ENCODE peak calls at places on chromosome 13, in five cellular contexts. C, T, V, S and Z are unnamed samples.

GRCh38 chr13:38090913-38091312 is 221.3 kb upstream of the TRPC4 start:
- DNase-seq in S (no peak), C (no peak), T (no peak), V (no peak), Z (no peak)

GRCh38 chr13:23551213-23552008 is 18.8 kb upstream of the TNFRSF19 start:
- DNase-seq in C (peak; percentile 63), T (no peak), S (no peak), V (no peak), Z (no peak)

GRCh38 chr13:70170689-70171088 is 62.4 kb upstream of the KLHL1 start:
- DNase-seq in S (no peak), C (no peak), T (no peak), V (no peak), Z (no peak)

GRCh38 chr13:111875922-111876321 is 191.0 kb upstream of the SOX1 start:
- DNase-seq in T (no peak), S (no peak), C (no peak), V (no peak), Z (no peak)

GRCh38 chr13:58087566-58087965 is 456.0 kb downstream of the PCDH17 start:
- DNase-seq in T (no peak), S (no peak), V (no peak), C (no peak), Z (no peak)

GRCh38 chr13:80040219-80040976 is 300.5 kb downstream of the SPRY2 start:
- DNase-seq in C (no peak), T (peak; percentile 88), V (peak; percentile 16), S (peak; percentile 97), Z (no peak)

GRCh38 chr13:40230833-40231266 is 435.6 kb downstream of the FOXO1 start:
- DNase-seq in C (no peak), S (no peak), V (no peak), T (peak; percentile 76), Z (no peak)

GRCh38 chr13:95524270-95524901 is 28.1 kb upstream of the CLDN10 start:
- DNase-seq in T (no peak), S (no peak), V (no peak), C (no peak), Z (no peak)

GRCh38 chr13:76917096-76917495 is 30.9 kb upstream of the KCTD12 start:
- DNase-seq in S (no peak), V (no peak), C (no peak), T (peak; percentile 23), Z (no peak)

GRCh38 chr13:21453352-21454089 is 5.6 kb downstream of the ZDHHC20 start:
- DNase-seq in T (peak; percentile 58), C (no peak), S (no peak), V (no peak), Z (no peak)

GRCh38 chr13:82791035-82791434 is 1091.2 kb downstream of the SLITRK1 start:
- DNase-seq in C (no peak), S (peak; percentile 10), V (no peak), T (no peak), Z (no peak)

GRCh38 chr13:36998624-36999041 is 507 bp downstream of the ALG5 start:
- DNase-seq in V (peak; percentile 26), C (peak; percentile 35), S (no peak), T (no peak), Z (peak; percentile 47)

GRCh38 chr13:96052655-96053002 is 572 bp downstream of the UGGT2 start:
- DNase-seq in S (peak; percentile 7), T (peak; percentile 77), C (peak; percentile 60), V (no peak), Z (no peak)

GRCh38 chr13:31213681-31214289 is 14.0 kb downstream of the B3GLCT start:
- DNase-seq in S (no peak), T (no peak), V (no peak), C (no peak), Z (no peak)

GRCh38 chr13:87777395-87777794 is 106.2 kb downstream of the SLITRK5 start:
- DNase-seq in S (no peak), C (no peak), V (no peak), T (peak; percentile 13), Z (no peak)

GRCh38 chr13:90792335-90792734 is 555.2 kb upstream of the MIR17HG start:
- DNase-seq in C (no peak), V (no peak), T (no peak), S (no peak), Z (no peak)

GRCh38 chr13:45310341-45311138 is 30.4 kb downstream of the TPT1 start:
- DNase-seq in T (no peak), S (no peak), V (no peak), C (no peak), Z (no peak)
- H3K4me3 ChIP-seq in T (no peak overlapping the region), S (no peak overlapping the region), V (no peak overlapping the region), C (no peak overlapping the region), Z (no peak overlapping the region)

DNA sequence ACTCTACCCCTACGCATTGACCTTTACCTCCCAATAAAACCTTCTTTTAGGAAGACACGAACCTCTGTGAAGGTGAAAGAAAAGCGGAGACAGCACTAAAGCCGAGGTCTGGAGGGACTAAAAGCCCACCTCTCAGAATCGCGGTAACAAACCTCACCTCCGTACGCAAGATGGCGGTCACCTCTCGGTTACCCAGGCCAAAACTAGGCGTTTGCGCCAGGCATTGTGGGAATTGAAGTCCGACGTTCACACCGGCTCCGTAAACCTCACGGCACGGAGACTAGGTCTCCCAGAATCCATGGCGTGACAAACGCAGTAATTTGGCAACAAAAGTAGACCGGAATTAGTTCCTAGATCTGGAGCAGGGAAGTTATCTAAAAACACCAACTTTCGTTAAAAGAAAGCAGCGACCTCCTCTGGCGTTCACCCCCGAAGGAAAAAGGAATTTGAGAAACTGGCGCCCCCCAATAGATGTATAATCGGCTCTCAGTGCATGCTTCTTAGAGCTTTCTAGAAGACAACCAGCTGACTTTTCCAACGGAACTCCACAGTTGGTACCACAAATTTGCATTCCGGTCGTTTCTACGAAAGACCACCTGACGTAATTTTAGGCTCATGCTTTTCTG is at the start of gene N4BP2L2:
- DNase-seq in T (peak; percentile 99), S (peak; percentile 91), C (peak; percentile 97), V (peak; percentile 97), Z (peak; percentile 80)
- TF ChIP-seq CTCF in T (peak; percentile 61), S (peak; percentile 55), C (no peak), V (no peak), Z (no peak)

GRCh38 chr13:109139346-109139745 is 509.9 kb downstream of the MYO16 start:
- DNase-seq in V (no peak), C (no peak), T (no peak), S (no peak), Z (no peak)

GRCh38 chr13:109136873-109137272 is 507.5 kb downstream of the MYO16 start:
- DNase-seq in S (no peak), T (no peak), C (no peak), V (no peak), Z (no peak)

GRCh38 chr13:109140777-109141354 is 511.5 kb downstream of the MYO16 start:
- DNase-seq in S (no peak), T (no peak), V (no peak), C (no peak), Z (no peak)

GRCh38 chr13:109141716-109142115 is 512.3 kb downstream of the MYO16 start:
- DNase-seq in T (no peak), S (no peak), C (no peak), V (no peak), Z (no peak)

GRCh38 chr13:109140054-109140776 is 510.8 kb downstream of the MYO16 start:
- DNase-seq in T (no peak), S (no peak), C (no peak), V (no peak), Z (no peak)
- H3K4me3 ChIP-seq in T (peak overlapping the region; percentile 33), S (peak overlapping the region; percentile 13), C (no peak overlapping the region), V (no peak overlapping the region), Z (no peak overlapping the region)

GRCh38 chr13:19345158-19345557 is 163.5 kb upstream of the TUBA3C start:
- DNase-seq in C (peak; percentile 0), T (no peak), V (no peak), S (no peak), Z (no peak)
- TF ChIP-seq CTCF in C (no peak), T (no peak), V (no peak), S (no peak), Z (no peak)